ENCODE peak calls at places on chromosomes 16 and 17, in nine cellular contexts. W is H54; A is AG04449; Z is activated naive CD8-positive, alpha-beta T cell treated with anti-CD3 and anti-CD28 coated beads for 36 hours; N is stomach; T is progenitor cell of endocrine pancreas; I is GM13976; O is GM12891; K is ELF-1. Y is an unnamed sample.
A peak's percentile ranks its signal among the peaks of the same experiment; 100 is the strongest.

GRCh38 chr16:80681436-80681835 is 123.0 kb downstream of the CDYL2 start:
- DNase-seq in O (no peak), I (no peak), Z (no peak), A (no peak), T (no peak), K (no peak), W (no peak), N (no peak), Y (no peak)

GRCh38 chr17:11122908-11123307 is 118.1 kb upstream of the SHISA6 start:
- DNase-seq in I (no peak), A (no peak), Z (no peak), O (no peak), N (peak; percentile 89), T (no peak), W (no peak), K (no peak), Y (no peak)

GRCh38 chr16:75527825-75528299 is 8.0 kb downstream of the CHST5 start:
- DNase-seq in A (no peak), O (no peak), T (no peak), Z (no peak), W (no peak), K (no peak), I (no peak), N (peak; percentile 40), Y (no peak)

GRCh38 chr17:72937687-72938086 is 154.8 kb downstream of the SLC39A11 start:
- DNase-seq in I (no peak), K (no peak), Z (no peak), T (no peak), N (no peak), O (no peak), A (no peak), W (no peak), Y (no peak)

GRCh38 chr17:48254896-48255295 is 147.3 kb downstream of the SNX11 start:
- DNase-seq in W (no peak), K (no peak), Z (no peak), O (no peak), N (no peak), I (no peak), A (no peak), T (no peak), Y (no peak)

GRCh38 chr16:52191533-52192134 is 355.3 kb downstream of the TOX3 start:
- DNase-seq in T (peak; percentile 66), Z (peak; percentile 22), O (peak; percentile 12), A (peak; percentile 7), N (peak; percentile 78), W (peak; percentile 19), I (peak; percentile 26), K (peak; percentile 74), Y (peak; percentile 58)

GRCh38 chr17:49846938-49847712 is 744 bp downstream of the TAC4 start:
- DNase-seq in Z (no peak), I (no peak), N (no peak), W (no peak), O (no peak), A (no peak), T (no peak), K (no peak), Y (no peak)

GRCh38 chr17:12928736-12929135 is 89.1 kb downstream of the ELAC2 start:
- DNase-seq in Z (no peak), O (no peak), N (no peak), T (no peak), I (no peak), W (no peak), K (peak; percentile 32), A (no peak), Y (peak; percentile 19)

GRCh38 chr17:39753514-39754160 is 15.9 kb downstream of the GRB7 start:
- DNase-seq in W (no peak), A (no peak), O (peak; percentile 73), I (peak; percentile 85), Z (peak; percentile 76), T (no peak), N (peak; percentile 67), K (peak; percentile 45), Y (peak; percentile 24)

GRCh38 chr16:14454391-14454790 is 175.7 kb downstream of the PARN start:
- DNase-seq in W (no peak), A (no peak), T (no peak), N (no peak), K (no peak), O (no peak), Z (no peak), I (no peak), Y (no peak)

GRCh38 chr16:89268987-89269735 is 51.7 kb downstream of the ZNF778 start:
- DNase-seq in K (no peak), A (no peak), Z (no peak), T (no peak), N (no peak), W (peak; percentile 72), I (no peak), O (no peak), Y (no peak)

GRCh38 chr17:33572615-33573014 is 279.5 kb upstream of the ASIC2 start:
- DNase-seq in Z (no peak), T (peak; percentile 12), O (no peak), N (no peak), K (peak; percentile 8), I (no peak), W (no peak), A (no peak), Y (peak; percentile 3)

GRCh38 chr17:47879028-47879585 is 16.9 kb upstream of the SP2 start:
- DNase-seq in N (no peak), I (no peak), W (no peak), Z (no peak), K (no peak), T (no peak), A (no peak), O (no peak), Y (no peak)

GRCh38 chr16:64771273-64771672 is 350.6 kb downstream of the CDH11 start:
- DNase-seq in W (no peak), N (no peak), A (no peak), Z (no peak), I (no peak), T (no peak), K (no peak), O (no peak), Y (no peak)

GRCh38 chr17:3535253-3535995 is 22.2 kb downstream of the TRPV3 start:
- DNase-seq in I (peak; percentile 93), A (no peak), T (peak; percentile 49), W (no peak), K (peak; percentile 92), N (peak; percentile 50), Z (peak; percentile 75), O (peak; percentile 93), Y (no peak)

GRCh38 chr16:75529056-75529905 is 6.6 kb downstream of the CHST5 start:
- DNase-seq in A (no peak), Z (no peak), W (no peak), I (no peak), N (no peak), T (no peak), O (no peak), K (no peak), Y (no peak)

GRCh38 chr17:45118691-45119090 is 13.6 kb downstream of the PLCD3 start:
- DNase-seq in T (no peak), Z (no peak), A (no peak), O (no peak), K (no peak), I (no peak), N (no peak), W (no peak), Y (no peak)

GRCh38 chr17:57523926-57524634 is 221.0 kb downstream of the CCDC182 start:
- DNase-seq in T (no peak), K (no peak), N (peak; percentile 71), I (no peak), O (no peak), Z (no peak), W (peak; percentile 78), A (no peak), Y (no peak)